ENCODE peak calls at places on chromosomes 1 and 21, in seven cellular contexts. R, B, Q, I, A, M and X are unnamed samples.

GRCh38 chr1:224502459-224503160 is 68.0 kb upstream of the WDR26 start:
- DNase-seq in B (no peak), Q (no peak), M (peak), A (no peak), R (no peak), I (no peak), X (no peak)

GRCh38 chr1:184691719-184692324 is 62.8 kb downstream of the EDEM3 start:
- DNase-seq in Q (peak), M (peak), R (no peak), I (peak), A (peak), B (no peak), X (no peak)

GRCh38 chr1:148307583-148308185 is 155.6 kb upstream of the NBPF11 start:
- DNase-seq in I (no peak), Q (no peak), M (peak), B (no peak), R (peak), A (peak), X (peak)

GRCh38 chr1:8516793-8517556 is 199.1 kb downstream of the SLC45A1 start:
- DNase-seq in B (no peak), R (no peak), I (no peak), M (peak), Q (peak), A (no peak), X (no peak)

GRCh38 chr1:18047122-18047521 is 60.5 kb upstream of the IGSF21 start:
- DNase-seq in M (no peak), B (no peak), A (no peak), Q (no peak), R (no peak), I (no peak), X (no peak)

GRCh38 chr21:41317458-41317857 is 857 bp downstream of the FAM3B start:
- DNase-seq in Q (no peak), B (no peak), A (no peak), I (no peak), M (no peak), R (no peak), X (no peak)

GRCh38 chr1:168535536-168535935 is 8.3 kb downstream of the XCL2 start:
- DNase-seq in I (no peak), R (no peak), A (no peak), B (no peak), Q (no peak), M (peak), X (no peak)

GRCh38 chr1:186670965-186671486 is 9.2 kb downstream of the PTGS2 start:
- DNase-seq in R (no peak), B (no peak), M (no peak), I (no peak), Q (no peak), A (no peak), X (no peak)

GRCh38 chr1:206575165-206575893 is 36.9 kb downstream of the EIF2D start:
- DNase-seq in I (peak), Q (peak), B (peak), A (no peak), M (peak), R (peak), X (peak)

GRCh38 chr1:176896216-176896615 is 268.3 kb downstream of the ASTN1 start:
- DNase-seq in I (no peak), Q (no peak), R (no peak), A (no peak), B (no peak), M (peak), X (no peak)

GRCh38 chr1:38308780-38309179 is 262.2 kb upstream of the POU3F1 start:
- DNase-seq in A (peak), M (no peak), Q (no peak), B (no peak), I (no peak), R (no peak), X (no peak)

GRCh38 chr1:177849130-177849529 is 120.7 kb downstream of the SEC16B start:
- DNase-seq in I (no peak), M (no peak), B (no peak), Q (peak), A (no peak), R (no peak), X (no peak)

GRCh38 chr1:205629751-205630150 is 2.1 kb downstream of the ELK4 start:
- DNase-seq in M (no peak), A (no peak), B (no peak), Q (no peak), I (no peak), R (no peak), X (no peak)

GRCh38 chr21:35711661-35712060 is 348.7 kb downstream of the SETD4 start:
- DNase-seq in B (no peak), R (no peak), Q (no peak), M (no peak), I (no peak), A (no peak), X (no peak)

GRCh38 chr21:38766987-38767722 is 38.6 kb upstream of the ETS2 start:
- DNase-seq in B (no peak), R (no peak), A (no peak), I (no peak), Q (no peak), M (no peak), X (no peak)

GRCh38 chr1:159889821-159890252 is 10.1 kb downstream of the CFAP45 start:
- DNase-seq in R (peak), I (peak), M (peak), A (peak), B (no peak), Q (peak), X (peak)

GRCh38 chr1:200731654-200732332 is 6.9 kb upstream of the CAMSAP2 start:
- DNase-seq in A (no peak), Q (no peak), R (no peak), M (peak), B (no peak), I (no peak), X (no peak)
- TF ChIP-seq CTCF in A (no peak), Q (no peak), R (no peak), M (no peak), B (no peak), I (no peak), X (no peak)

GRCh38 chr1:44294588-44295007 is 60.5 kb downstream of the ERI3 start:
- DNase-seq in B (no peak), R (peak), A (peak), I (peak), M (no peak), Q (peak), X (no peak)
- TF ChIP-seq CTCF in B (peak), R (peak), A (peak), I (peak), M (peak), Q (peak), X (no peak)

GRCh38 chr1:112395832-112396667 is at the start of gene CTTNBP2NL:
- DNase-seq in I (peak), A (peak), Q (peak), B (peak), M (peak), R (peak), X (peak)
- TF ChIP-seq CTCF in I (no peak), A (no peak), Q (no peak), B (no peak), M (no peak), R (no peak), X (no peak)

GRCh38 chr1:10852486-10852885 is 56.0 kb upstream of the CASZ1 start:
- DNase-seq in Q (peak), R (no peak), B (no peak), I (no peak), A (no peak), M (no peak), X (no peak)

GRCh38 chr1:10852018-10852417 is 55.6 kb upstream of the CASZ1 start:
- DNase-seq in B (no peak), A (no peak), Q (no peak), I (no peak), R (no peak), M (no peak), X (no peak)

GRCh38 chr1:10850026-10850425 is 53.6 kb upstream of the CASZ1 start:
- DNase-seq in Q (no peak), R (no peak), B (no peak), M (no peak), I (no peak), A (no peak), X (no peak)

GRCh38 chr1:10851024-10852013 is 54.9 kb upstream of the CASZ1 start:
- DNase-seq in R (no peak), M (no peak), Q (no peak), I (no peak), A (no peak), B (no peak), X (no peak)

DNA sequence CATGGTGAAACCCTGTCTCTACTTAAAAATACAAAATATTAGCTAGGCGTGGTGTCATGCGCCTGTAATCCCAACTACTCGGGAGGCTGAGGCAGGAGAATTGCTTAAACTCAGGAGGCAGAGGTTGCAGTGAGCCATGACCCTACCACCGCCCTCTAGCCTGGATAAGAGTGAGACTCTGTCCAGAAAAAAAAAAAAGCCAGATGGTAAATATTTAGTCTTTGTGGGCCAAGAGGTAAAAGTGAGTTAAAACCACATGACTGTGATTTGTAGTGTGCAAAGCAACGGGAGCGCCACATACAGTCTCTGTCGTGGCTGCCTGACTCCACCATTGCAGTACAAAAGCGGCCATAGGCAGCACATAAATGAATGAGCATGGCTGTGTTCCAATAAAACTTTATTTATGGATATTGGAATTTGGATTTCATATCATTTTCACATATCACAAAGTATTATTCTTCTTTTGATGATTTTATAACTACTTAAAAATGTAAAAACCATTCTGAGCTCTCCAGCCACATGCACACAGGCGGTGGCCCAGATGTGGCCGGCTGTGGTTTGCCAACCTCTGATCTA is 51.8 kb upstream of the CASZ1 start:
- DNase-seq in I (no peak), Q (no peak), A (no peak), M (no peak), B (no peak), R (no peak), X (no peak)
- TF ChIP-seq CTCF in I (no peak), Q (no peak), A (no peak), M (no peak), B (no peak), R (no peak), X (no peak)

GRCh38 chr1:149881876-149882275 is 17.5 kb upstream of the BOLA1 start:
- DNase-seq in A (no peak), I (no peak), M (no peak), R (no peak), Q (no peak), B (no peak), X (no peak)
- TF ChIP-seq CTCF in A (no peak), I (no peak), M (no peak), R (no peak), Q (no peak), B (no peak), X (no peak)

DNA sequence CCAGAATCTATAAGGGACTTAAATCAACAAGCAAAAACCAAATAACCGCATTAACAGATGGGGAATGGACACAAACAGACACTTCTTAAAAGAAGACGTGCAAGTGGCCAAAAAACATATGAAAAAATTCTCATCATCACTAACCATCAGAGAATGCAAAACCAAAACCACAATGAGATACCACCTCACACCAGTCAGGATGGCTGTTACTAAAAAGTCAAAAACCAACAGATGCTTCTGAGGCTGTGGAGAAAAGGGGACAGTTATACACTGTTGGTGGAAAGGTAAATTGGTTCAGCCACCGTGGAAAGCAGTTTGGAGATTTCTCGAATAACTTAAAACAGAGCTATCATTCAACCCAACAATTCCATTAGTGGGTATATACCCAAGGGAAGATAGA is 124.9 kb upstream of the OLIG2 start:
- DNase-seq in B (no peak), Q (no peak), R (no peak), I (no peak), A (no peak), M (no peak), X (no peak)
- TF ChIP-seq CTCF in B (no peak), Q (no peak), R (no peak), I (no peak), A (no peak), M (no peak), X (no peak)

DNA sequence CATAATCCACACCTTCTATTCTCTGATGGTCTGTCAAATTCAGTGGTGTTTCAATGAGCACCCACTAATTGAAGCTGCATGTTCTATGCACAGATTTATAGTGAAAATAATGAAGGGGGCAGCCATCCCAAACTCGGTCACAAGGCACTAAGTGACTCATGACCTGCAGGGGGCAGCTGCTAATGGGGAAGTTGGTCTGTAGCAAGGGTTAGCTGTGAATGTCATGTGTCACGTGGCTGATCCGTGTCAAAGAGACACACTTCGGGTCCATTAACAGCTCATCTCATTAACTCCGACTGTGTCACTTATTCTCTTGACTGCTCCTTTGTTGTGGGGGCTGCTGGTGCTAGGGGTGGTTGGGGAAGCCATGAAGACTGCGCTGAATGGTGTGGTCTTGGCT is 306.6 kb downstream of the PCP4 start:
- DNase-seq in B (no peak), Q (no peak), R (no peak), I (no peak), M (peak), A (no peak), X (no peak)
- TF ChIP-seq CTCF in B (no peak), Q (no peak), R (no peak), I (no peak), M (peak), A (no peak), X (no peak)

GRCh38 chr1:25247829-25248754 is 838 bp upstream of the RSRP1 start:
- DNase-seq in R (no peak), I (no peak), M (no peak), B (no peak), A (no peak), Q (no peak), X (no peak)
- TF ChIP-seq CTCF in R (no peak), I (peak), M (peak), B (no peak), A (peak), Q (no peak), X (no peak)